ENCODE peak calls at places on chromosomes 2 and 18, in eight cellular contexts. One of them, this sample, is unnamed. For H3K9me3, the result is how much of the 10 kb centered on the place peaks cover.

GRCh38 chr18:14920976-14921375 is 173.0 kb downstream of the ANKRD30B start:
- DNase-seq in hepatocyte: no peak
- DNase-seq in colonic mucosa: peak
- DNase-seq in AG04450: no peak
- DNase-seq in breast epithelium: no peak
- DNase-seq in tibial artery: no peak
- DNase-seq in lower lobe of right lung: no peak
- DNase-seq in CD4-positive, alpha-beta T cell: no peak
- DNase-seq in this sample: no peak

GRCh38 chr2:166610180-166610919 is 116.3 kb upstream of the SCN7A start:
- DNase-seq in hepatocyte: no peak
- DNase-seq in colonic mucosa: no peak
- DNase-seq in AG04450: no peak
- DNase-seq in breast epithelium: no peak
- DNase-seq in tibial artery: no peak
- DNase-seq in lower lobe of right lung: no peak
- DNase-seq in CD4-positive, alpha-beta T cell: no peak
- DNase-seq in this sample: no peak

GRCh38 chr2:128821010-128821409 is 502.3 kb upstream of the HS6ST1 start:
- DNase-seq in hepatocyte: no peak
- DNase-seq in colonic mucosa: no peak
- DNase-seq in AG04450: no peak
- DNase-seq in breast epithelium: no peak
- DNase-seq in tibial artery: no peak
- DNase-seq in lower lobe of right lung: no peak
- DNase-seq in CD4-positive, alpha-beta T cell: no peak
- DNase-seq in this sample: no peak

GRCh38 chr2:188085421-188085820 is 206.3 kb upstream of the GULP1 start:
- DNase-seq in hepatocyte: no peak
- DNase-seq in colonic mucosa: no peak
- DNase-seq in AG04450: no peak
- DNase-seq in breast epithelium: no peak
- DNase-seq in tibial artery: no peak
- DNase-seq in lower lobe of right lung: no peak
- DNase-seq in CD4-positive, alpha-beta T cell: no peak
- DNase-seq in this sample: no peak

GRCh38 chr2:34096552-34097171 is 497.6 kb upstream of the FAM98A start:
- DNase-seq in hepatocyte: peak
- DNase-seq in colonic mucosa: peak
- DNase-seq in AG04450: peak
- DNase-seq in breast epithelium: no peak
- DNase-seq in tibial artery: no peak
- DNase-seq in lower lobe of right lung: no peak
- DNase-seq in CD4-positive, alpha-beta T cell: no peak
- DNase-seq in this sample: peak

GRCh38 chr2:39743170-39743851 is 35.7 kb downstream of the THUMPD2 start:
- DNase-seq in hepatocyte: no peak
- DNase-seq in colonic mucosa: no peak
- DNase-seq in AG04450: no peak
- DNase-seq in breast epithelium: no peak
- DNase-seq in tibial artery: no peak
- DNase-seq in lower lobe of right lung: no peak
- DNase-seq in CD4-positive, alpha-beta T cell: no peak
- DNase-seq in this sample: peak

GRCh38 chr2:84904717-84905174 is 710 bp upstream of the TMSB10 start:
- DNase-seq in hepatocyte: peak
- DNase-seq in colonic mucosa: peak
- DNase-seq in AG04450: no peak
- DNase-seq in breast epithelium: peak
- DNase-seq in tibial artery: peak
- DNase-seq in lower lobe of right lung: peak
- DNase-seq in CD4-positive, alpha-beta T cell: no peak
- DNase-seq in this sample: no peak

GRCh38 chr18:3715223-3716080 is 265.5 kb downstream of the TGIF1 start:
- DNase-seq in hepatocyte: no peak
- DNase-seq in colonic mucosa: no peak
- DNase-seq in AG04450: no peak
- DNase-seq in breast epithelium: no peak
- DNase-seq in tibial artery: no peak
- DNase-seq in lower lobe of right lung: no peak
- DNase-seq in CD4-positive, alpha-beta T cell: no peak
- DNase-seq in this sample: no peak

GRCh38 chr2:6826081-6826913 is 39.4 kb downstream of the CMPK2 start:
- DNase-seq in hepatocyte: peak
- DNase-seq in colonic mucosa: peak
- DNase-seq in AG04450: no peak
- DNase-seq in breast epithelium: no peak
- DNase-seq in tibial artery: no peak
- DNase-seq in lower lobe of right lung: no peak
- DNase-seq in CD4-positive, alpha-beta T cell: peak
- DNase-seq in this sample: peak

GRCh38 chr2:103773884-103774283 is 1012.1 kb downstream of the TMEM182 start:
- DNase-seq in hepatocyte: no peak
- DNase-seq in colonic mucosa: no peak
- DNase-seq in AG04450: no peak
- DNase-seq in breast epithelium: no peak
- DNase-seq in tibial artery: no peak
- DNase-seq in lower lobe of right lung: no peak
- DNase-seq in CD4-positive, alpha-beta T cell: no peak
- DNase-seq in this sample: no peak

GRCh38 chr2:241073166-241074064 is 28.7 kb downstream of the MTERF4 start:
- DNase-seq in hepatocyte: no peak
- DNase-seq in colonic mucosa: no peak
- DNase-seq in AG04450: no peak
- DNase-seq in breast epithelium: no peak
- DNase-seq in tibial artery: peak
- DNase-seq in lower lobe of right lung: no peak
- DNase-seq in CD4-positive, alpha-beta T cell: no peak
- DNase-seq in this sample: no peak

GRCh38 chr2:207182916-207183315 is 17.2 kb upstream of the KLF7 start:
- DNase-seq in hepatocyte: no peak
- DNase-seq in colonic mucosa: no peak
- DNase-seq in AG04450: no peak
- DNase-seq in breast epithelium: no peak
- DNase-seq in tibial artery: no peak
- DNase-seq in lower lobe of right lung: no peak
- DNase-seq in CD4-positive, alpha-beta T cell: no peak
- DNase-seq in this sample: no peak

DNA sequence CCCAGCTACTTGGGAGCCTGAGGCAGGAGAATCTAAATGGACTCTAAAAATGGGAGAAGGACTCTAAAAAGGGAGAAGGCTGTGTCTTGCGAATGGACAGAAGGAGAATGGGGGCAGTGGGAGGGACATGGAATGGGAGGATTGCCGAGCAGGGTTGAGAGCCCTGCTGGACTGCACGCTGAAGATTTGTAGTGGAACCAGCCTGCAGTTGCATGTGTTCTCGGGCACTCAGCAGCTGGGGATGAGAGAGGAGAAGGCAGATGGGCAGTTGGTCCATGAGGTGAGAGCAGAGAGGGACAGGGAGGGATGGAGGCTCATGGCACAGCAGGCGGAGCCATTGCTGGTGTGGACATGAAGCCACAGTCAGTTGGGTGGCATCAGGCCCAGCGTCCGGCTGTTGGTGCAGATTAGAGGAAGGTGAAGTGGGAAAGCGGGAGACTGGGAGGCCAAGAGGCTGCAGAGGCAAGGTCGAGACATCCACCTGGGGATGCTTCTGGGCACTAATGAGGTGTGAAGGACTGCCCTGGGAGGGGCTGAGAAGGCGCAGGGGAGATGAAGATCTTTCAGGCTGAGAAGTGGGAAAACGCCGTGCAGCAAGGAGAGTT is 40.7 kb downstream of the DCDC2C start:
- DNase-seq in hepatocyte: no peak
- DNase-seq in colonic mucosa: no peak
- DNase-seq in AG04450: no peak
- DNase-seq in breast epithelium: no peak
- DNase-seq in tibial artery: no peak
- DNase-seq in lower lobe of right lung: no peak
- DNase-seq in CD4-positive, alpha-beta T cell: no peak
- DNase-seq in this sample: no peak
- TF ChIP-seq CTCF in hepatocyte: no peak
- TF ChIP-seq CTCF in colonic mucosa: no peak
- TF ChIP-seq CTCF in AG04450: no peak
- TF ChIP-seq CTCF in breast epithelium: no peak
- TF ChIP-seq CTCF in tibial artery: no peak
- TF ChIP-seq CTCF in lower lobe of right lung: no peak
- TF ChIP-seq CTCF in CD4-positive, alpha-beta T cell: no peak
- TF ChIP-seq CTCF in this sample: no peak

GRCh38 chr2:13681936-13682335 is 950.6 kb upstream of the LRATD1 start:
- DNase-seq in hepatocyte: no peak
- DNase-seq in colonic mucosa: no peak
- DNase-seq in AG04450: no peak
- DNase-seq in breast epithelium: no peak
- DNase-seq in tibial artery: no peak
- DNase-seq in lower lobe of right lung: no peak
- DNase-seq in CD4-positive, alpha-beta T cell: no peak
- DNase-seq in this sample: peak

GRCh38 chr2:13682878-13683277 is 949.6 kb upstream of the LRATD1 start:
- DNase-seq in hepatocyte: no peak
- DNase-seq in colonic mucosa: no peak
- DNase-seq in AG04450: no peak
- DNase-seq in breast epithelium: no peak
- DNase-seq in tibial artery: no peak
- DNase-seq in lower lobe of right lung: no peak
- DNase-seq in CD4-positive, alpha-beta T cell: no peak
- DNase-seq in this sample: peak

GRCh38 chr2:13686262-13686661 is 946.3 kb upstream of the LRATD1 start:
- DNase-seq in hepatocyte: no peak
- DNase-seq in colonic mucosa: no peak
- DNase-seq in AG04450: no peak
- DNase-seq in breast epithelium: no peak
- DNase-seq in tibial artery: no peak
- DNase-seq in lower lobe of right lung: no peak
- DNase-seq in CD4-positive, alpha-beta T cell: no peak
- DNase-seq in this sample: no peak
- H3K9me3 ChIP-seq in hepatocyte: under half
- H3K9me3 ChIP-seq in colonic mucosa: under half
- H3K9me3 ChIP-seq in AG04450: under half
- H3K9me3 ChIP-seq in breast epithelium: under half
- H3K9me3 ChIP-seq in tibial artery: under half
- H3K9me3 ChIP-seq in lower lobe of right lung: under half
- H3K9me3 ChIP-seq in CD4-positive, alpha-beta T cell: under half
- H3K9me3 ChIP-seq in this sample: under half

GRCh38 chr2:168114021-168114420 is 133.4 kb downstream of the STK39 start:
- DNase-seq in hepatocyte: no peak
- DNase-seq in colonic mucosa: no peak
- DNase-seq in AG04450: no peak
- DNase-seq in breast epithelium: no peak
- DNase-seq in tibial artery: no peak
- DNase-seq in lower lobe of right lung: no peak
- DNase-seq in CD4-positive, alpha-beta T cell: no peak
- DNase-seq in this sample: no peak

GRCh38 chr2:168114619-168115018 is 132.8 kb downstream of the STK39 start:
- DNase-seq in hepatocyte: no peak
- DNase-seq in colonic mucosa: no peak
- DNase-seq in AG04450: no peak
- DNase-seq in breast epithelium: no peak
- DNase-seq in tibial artery: no peak
- DNase-seq in lower lobe of right lung: no peak
- DNase-seq in CD4-positive, alpha-beta T cell: no peak
- DNase-seq in this sample: no peak

GRCh38 chr2:168119519-168120141 is 127.8 kb downstream of the STK39 start:
- DNase-seq in hepatocyte: peak
- DNase-seq in colonic mucosa: peak
- DNase-seq in AG04450: peak
- DNase-seq in breast epithelium: no peak
- DNase-seq in tibial artery: no peak
- DNase-seq in lower lobe of right lung: no peak
- DNase-seq in CD4-positive, alpha-beta T cell: no peak
- DNase-seq in this sample: peak

GRCh38 chr2:168118733-168119518 is 128.5 kb downstream of the STK39 start:
- DNase-seq in hepatocyte: peak
- DNase-seq in colonic mucosa: peak
- DNase-seq in AG04450: peak
- DNase-seq in breast epithelium: no peak
- DNase-seq in tibial artery: no peak
- DNase-seq in lower lobe of right lung: no peak
- DNase-seq in CD4-positive, alpha-beta T cell: no peak
- DNase-seq in this sample: peak

DNA sequence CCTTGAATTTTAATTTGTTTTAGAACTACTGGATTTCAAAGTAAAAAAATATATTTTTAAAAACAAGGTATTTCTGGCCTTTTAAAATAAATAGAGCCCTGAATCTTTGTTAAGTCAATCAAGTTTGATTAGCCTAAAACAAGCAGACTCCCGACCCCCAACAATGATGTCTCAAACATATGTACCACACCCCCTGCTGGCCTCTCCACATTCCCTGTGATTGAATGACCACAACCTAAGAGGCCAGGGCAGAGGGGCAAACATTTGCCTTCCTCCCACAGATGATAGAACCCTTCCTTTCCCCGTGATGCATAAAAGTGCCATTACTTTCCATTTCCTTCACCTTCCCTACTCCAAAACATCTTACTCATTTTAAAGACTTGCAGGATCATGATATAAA is 130.9 kb downstream of the STK39 start:
- DNase-seq in hepatocyte: no peak
- DNase-seq in colonic mucosa: no peak
- DNase-seq in AG04450: no peak
- DNase-seq in breast epithelium: no peak
- DNase-seq in tibial artery: no peak
- DNase-seq in lower lobe of right lung: no peak
- DNase-seq in CD4-positive, alpha-beta T cell: no peak
- DNase-seq in this sample: no peak
- TF ChIP-seq CTCF in hepatocyte: peak
- TF ChIP-seq CTCF in colonic mucosa: no peak
- TF ChIP-seq CTCF in AG04450: peak
- TF ChIP-seq CTCF in breast epithelium: no peak
- TF ChIP-seq CTCF in tibial artery: no peak
- TF ChIP-seq CTCF in lower lobe of right lung: no peak
- TF ChIP-seq CTCF in CD4-positive, alpha-beta T cell: no peak
- TF ChIP-seq CTCF in this sample: no peak

GRCh38 chr2:176102309-176102866 is 2.8 kb downstream of the HOXD12 start:
- DNase-seq in hepatocyte: no peak
- DNase-seq in colonic mucosa: no peak
- DNase-seq in AG04450: no peak
- DNase-seq in breast epithelium: no peak
- DNase-seq in tibial artery: no peak
- DNase-seq in lower lobe of right lung: no peak
- DNase-seq in CD4-positive, alpha-beta T cell: no peak
- DNase-seq in this sample: no peak

GRCh38 chr2:176100547-176101140 is 1.0 kb downstream of the HOXD12 start:
- DNase-seq in hepatocyte: no peak
- DNase-seq in colonic mucosa: peak
- DNase-seq in AG04450: no peak
- DNase-seq in breast epithelium: no peak
- DNase-seq in tibial artery: no peak
- DNase-seq in lower lobe of right lung: no peak
- DNase-seq in CD4-positive, alpha-beta T cell: no peak
- DNase-seq in this sample: no peak

GRCh38 chr2:176101862-176102261 is 2.3 kb downstream of the HOXD12 start:
- DNase-seq in hepatocyte: no peak
- DNase-seq in colonic mucosa: no peak
- DNase-seq in AG04450: no peak
- DNase-seq in breast epithelium: no peak
- DNase-seq in tibial artery: no peak
- DNase-seq in lower lobe of right lung: no peak
- DNase-seq in CD4-positive, alpha-beta T cell: no peak
- DNase-seq in this sample: no peak

GRCh38 chr2:176099737-176100546 is at the start of gene HOXD12:
- DNase-seq in hepatocyte: no peak
- DNase-seq in colonic mucosa: peak
- DNase-seq in AG04450: no peak
- DNase-seq in breast epithelium: no peak
- DNase-seq in tibial artery: no peak
- DNase-seq in lower lobe of right lung: no peak
- DNase-seq in CD4-positive, alpha-beta T cell: no peak
- DNase-seq in this sample: no peak

GRCh38 chr2:176101216-176101845 is 1.7 kb downstream of the HOXD12 start:
- DNase-seq in hepatocyte: no peak
- DNase-seq in colonic mucosa: peak
- DNase-seq in AG04450: no peak
- DNase-seq in breast epithelium: no peak
- DNase-seq in tibial artery: no peak
- DNase-seq in lower lobe of right lung: no peak
- DNase-seq in CD4-positive, alpha-beta T cell: no peak
- DNase-seq in this sample: no peak
- H3K9me3 ChIP-seq in hepatocyte: under half
- H3K9me3 ChIP-seq in colonic mucosa: under half
- H3K9me3 ChIP-seq in AG04450: under half
- H3K9me3 ChIP-seq in breast epithelium: under half
- H3K9me3 ChIP-seq in tibial artery: under half
- H3K9me3 ChIP-seq in lower lobe of right lung: under half
- H3K9me3 ChIP-seq in CD4-positive, alpha-beta T cell: under half
- H3K9me3 ChIP-seq in this sample: under half

This sample was measured in mammary epithelial cell.